ENCODE peak calls at places on chromosomes 6 and 20, in nine cellular contexts. H is non-pigmented ciliary epithelial cell; F is activated CD4-positive, alpha-beta T cell treated with anti-CD3 and anti-CD28 coated beads, Interleukin-2, amount 50 U/mL, for 4 hours; R is heart right ventricle; J is heart left ventricle; Y is nephron progenitor cell; N is transverse colon; O is GM04504; L is HTR-8/SVneo. K is an unnamed sample.

GRCh38 chr20:26209171-26209941 is 512.7 kb upstream of the ZNF337 start:
- DNase-seq in O (no peak), J (no peak), L (no peak), F (peak; percentile 7), N (no peak), R (no peak), Y (peak; percentile 52), H (no peak), K (peak; percentile 0)

GRCh38 chr6:408599-409102 is 17.1 kb downstream of the IRF4 start:
- DNase-seq in N (no peak), H (no peak), L (peak; percentile 28), F (no peak), J (peak; percentile 73), O (no peak), Y (peak; percentile 56), R (peak; percentile 59), K (no peak)

GRCh38 chr6:71979911-71980310 is 93.6 kb downstream of the RIMS1 start:
- DNase-seq in O (peak; percentile 17), F (no peak), L (no peak), N (no peak), H (no peak), J (no peak), Y (no peak), R (no peak), K (no peak)

GRCh38 chr6:150599199-150600002 is at the start of gene PLEKHG1:
- DNase-seq in R (peak; percentile 77), H (no peak), L (peak; percentile 10), J (peak; percentile 84), Y (peak; percentile 78), F (peak; percentile 28), N (peak; percentile 89), O (no peak), K (peak; percentile 29)

GRCh38 chr20:39429716-39430115 is 467.6 kb downstream of the DHX35 start:
- DNase-seq in Y (no peak), L (no peak), H (no peak), O (no peak), F (no peak), R (peak; percentile 9), J (no peak), N (no peak), K (no peak)

GRCh38 chr20:37559312-37560027 is 31.8 kb upstream of the BLCAP start:
- DNase-seq in R (no peak), J (no peak), L (no peak), O (no peak), Y (no peak), H (no peak), F (no peak), N (no peak), K (no peak)

GRCh38 chr20:11907621-11908020 is 10.1 kb upstream of the BTBD3 start:
- DNase-seq in R (no peak), O (no peak), N (no peak), F (no peak), L (no peak), J (no peak), Y (no peak), H (no peak), K (no peak)

GRCh38 chr6:39209360-39209811 is 19.9 kb downstream of the KCNK5 start:
- DNase-seq in H (no peak), N (no peak), R (no peak), O (no peak), L (no peak), Y (no peak), F (no peak), J (no peak), K (no peak)

GRCh38 chr20:26276811-26277210 is 580.2 kb upstream of the ZNF337 start:
- DNase-seq in N (no peak), J (no peak), H (no peak), R (no peak), Y (peak; percentile 3), O (peak; percentile 4), F (no peak), L (no peak), K (no peak)

GRCh38 chr6:30100585-30101422 is 12.1 kb downstream of the TRIM31 start:
- DNase-seq in R (peak; percentile 37), H (no peak), L (no peak), O (no peak), F (no peak), N (peak; percentile 85), J (peak; percentile 60), Y (peak; percentile 45), K (peak; percentile 4)

GRCh38 chr20:23049201-23049932 is at the start of gene THBD:
- DNase-seq in Y (peak; percentile 48), J (peak; percentile 92), R (peak; percentile 88), L (peak; percentile 40), N (peak; percentile 56), F (no peak), H (no peak), O (no peak), K (no peak)

GRCh38 chr6:44222486-44222986 is 859 bp upstream of the SLC29A1 start:
- DNase-seq in L (no peak), N (no peak), R (no peak), J (no peak), H (no peak), F (no peak), Y (no peak), O (no peak), K (no peak)

GRCh38 chr6:163183791-163184190 is 230.7 kb upstream of the QKI start:
- DNase-seq in H (no peak), F (no peak), O (peak; percentile 0), R (no peak), L (no peak), J (no peak), N (no peak), Y (no peak), K (no peak)

GRCh38 chr6:100488231-100488630 is 23.5 kb upstream of the SIM1 start:
- DNase-seq in O (no peak), J (no peak), N (no peak), L (no peak), Y (no peak), H (no peak), F (no peak), R (no peak), K (no peak)